ENCODE peak calls at places on chromosomes 3 and 15, in six cellular contexts. G is left lung, W is cardiac fibroblast, Q is cardiac muscle cell, K is PC-3, S is AG04450. T is an unnamed sample.

GRCh38 chr3:47669026-47669749 is 90.5 kb upstream of the CSPG5 start:
- DNase-seq in W (peak; percentile 14), K (peak; percentile 76), Q (peak; percentile 19), S (no peak), G (no peak), T (no peak)

GRCh38 chr15:38559908-38560307 is 4.7 kb downstream of the RASGRP1 start:
- DNase-seq in Q (no peak), K (no peak), S (no peak), W (no peak), G (no peak), T (no peak)

GRCh38 chr3:182902236-182902635 is 78.1 kb downstream of the DCUN1D1 start:
- DNase-seq in K (no peak), S (no peak), Q (no peak), G (no peak), W (no peak), T (no peak)

GRCh38 chr15:76239786-76240185 is 71.5 kb downstream of the ETFA start:
- DNase-seq in S (no peak), G (no peak), Q (no peak), W (no peak), K (no peak), T (no peak)

GRCh38 chr15:92942706-92943105 is 42.6 kb downstream of the CHD2 start:
- DNase-seq in W (no peak), K (no peak), G (no peak), Q (no peak), S (no peak), T (no peak)

GRCh38 chr3:38114875-38115644 is 21.9 kb downstream of the ACAA1 start:
- DNase-seq in S (no peak), W (no peak), G (peak; percentile 28), Q (no peak), K (no peak), T (no peak)

GRCh38 chr15:99502182-99502581 is 63.6 kb upstream of the MEF2A start:
- DNase-seq in W (no peak), K (no peak), G (no peak), S (no peak), Q (no peak), T (peak; percentile 68)

GRCh38 chr3:14203521-14204079 is 25.0 kb downstream of the LSM3 start:
- DNase-seq in G (peak; percentile 61), S (peak; percentile 77), K (peak; percentile 77), Q (peak; percentile 91), W (peak; percentile 92), T (peak; percentile 43)

GRCh38 chr15:89367485-89368451 is 33.1 kb upstream of the POLG start:
- DNase-seq in S (no peak), Q (peak; percentile 27), K (no peak), W (no peak), G (no peak), T (no peak)

GRCh38 chr3:66501483-66502266 is 853 bp upstream of the LRIG1 start:
- DNase-seq in G (no peak), S (no peak), K (no peak), W (no peak), Q (no peak), T (no peak)

GRCh38 chr3:142886938-142887337 is 1.9 kb downstream of the PCOLCE2 start:
- DNase-seq in W (peak; percentile 40), K (peak; percentile 78), G (no peak), S (no peak), Q (peak; percentile 40), T (no peak)

GRCh38 chr15:92050220-92050898 is 196.9 kb downstream of the SLCO3A1 start:
- DNase-seq in S (no peak), K (no peak), G (no peak), Q (no peak), W (no peak), T (no peak)

GRCh38 chr3:152380048-152380447 is 111.3 kb downstream of the MBNL1 start:
- DNase-seq in S (no peak), G (no peak), K (no peak), W (no peak), Q (peak; percentile 24), T (no peak)

GRCh38 chr3:152381881-152382295 is 113.2 kb downstream of the MBNL1 start:
- DNase-seq in S (no peak), G (no peak), K (no peak), W (no peak), Q (peak; percentile 19), T (no peak)

GRCh38 chr3:152384412-152384811 is 115.7 kb downstream of the MBNL1 start:
- DNase-seq in W (no peak), S (no peak), G (no peak), K (no peak), Q (no peak), T (no peak)

GRCh38 chr3:152383136-152383606 is 114.4 kb downstream of the MBNL1 start:
- DNase-seq in Q (no peak), G (no peak), S (no peak), K (no peak), W (peak; percentile 23), T (no peak)

GRCh38 chr3:152382312-152383135 is 113.8 kb downstream of the MBNL1 start:
- DNase-seq in W (peak; percentile 57), G (no peak), S (no peak), Q (peak; percentile 55), K (no peak), T (no peak)
- H3K4me3 ChIP-seq in W (peak overlapping the region; percentile 29), G (peak overlapping the region; percentile 10), S (no peak overlapping the region), Q (no peak overlapping the region), K (no peak overlapping the region), T (peak overlapping the region; percentile 46)

GRCh38 chr3:35663471-35663870 is 24.1 kb downstream of the ARPP21 start:
- DNase-seq in G (no peak), S (no peak), W (no peak), K (no peak), Q (no peak), T (no peak)

GRCh38 chr3:35654471-35654870 is 15.1 kb downstream of the ARPP21 start:
- DNase-seq in Q (no peak), W (no peak), G (no peak), S (no peak), K (no peak), T (no peak)

GRCh38 chr3:35664460-35664919 is 25.2 kb downstream of the ARPP21 start:
- DNase-seq in S (peak; percentile 20), G (peak; percentile 35), Q (peak; percentile 81), W (peak; percentile 79), K (no peak), T (no peak)

GRCh38 chr3:35665390-35666055 is 26.2 kb downstream of the ARPP21 start:
- DNase-seq in Q (no peak), K (peak; percentile 46), W (no peak), S (no peak), G (no peak), T (no peak)

DNA sequence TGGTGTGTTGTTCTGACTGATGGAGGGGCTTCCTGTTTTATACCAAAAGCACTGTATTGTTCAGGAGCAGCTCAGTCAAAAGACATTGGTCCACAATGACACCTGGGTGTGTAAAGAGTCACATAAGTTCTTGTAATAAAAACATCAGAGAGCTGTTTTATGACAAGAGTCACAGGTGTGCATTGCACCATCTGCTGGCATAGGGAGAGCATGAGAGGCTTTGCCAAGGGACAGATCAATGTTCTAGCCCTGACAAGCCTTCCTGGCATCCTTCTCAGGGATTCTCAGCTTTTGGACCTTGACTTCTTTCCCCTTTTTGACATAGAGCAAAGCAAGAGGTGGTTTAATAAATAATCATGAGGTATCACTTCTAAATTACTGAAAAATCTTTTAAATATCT is 20.5 kb downstream of the ARPP21 start:
- DNase-seq in W (no peak), Q (no peak), S (no peak), G (no peak), K (peak; percentile 40), T (no peak)
- TF ChIP-seq CTCF in W (peak; percentile 8), Q (no peak), S (no peak), G (no peak), K (peak; percentile 49), T (peak; percentile 34)

GRCh38 chr3:129603561-129603942 is 2.9 kb downstream of the PLXND1 start:
- DNase-seq in G (no peak), K (no peak), Q (no peak), S (no peak), W (no peak), T (no peak)
- H3K4me3 ChIP-seq in G (peak overlapping the region; percentile 86), K (no peak overlapping the region), Q (no peak overlapping the region), S (peak overlapping the region; percentile 23), W (peak overlapping the region; percentile 99), T (no peak overlapping the region)

GRCh38 chr3:40516201-40516600 is 8.6 kb upstream of the ZNF621 start:
- DNase-seq in Q (peak; percentile 85), S (no peak), W (peak; percentile 83), G (no peak), K (no peak), T (no peak)

GRCh38 chr3:40505599-40506462 is at the start of gene ZNF620:
- DNase-seq in W (peak; percentile 68), S (no peak), Q (peak; percentile 68), G (peak; percentile 72), K (peak; percentile 69), T (no peak)

DNA sequence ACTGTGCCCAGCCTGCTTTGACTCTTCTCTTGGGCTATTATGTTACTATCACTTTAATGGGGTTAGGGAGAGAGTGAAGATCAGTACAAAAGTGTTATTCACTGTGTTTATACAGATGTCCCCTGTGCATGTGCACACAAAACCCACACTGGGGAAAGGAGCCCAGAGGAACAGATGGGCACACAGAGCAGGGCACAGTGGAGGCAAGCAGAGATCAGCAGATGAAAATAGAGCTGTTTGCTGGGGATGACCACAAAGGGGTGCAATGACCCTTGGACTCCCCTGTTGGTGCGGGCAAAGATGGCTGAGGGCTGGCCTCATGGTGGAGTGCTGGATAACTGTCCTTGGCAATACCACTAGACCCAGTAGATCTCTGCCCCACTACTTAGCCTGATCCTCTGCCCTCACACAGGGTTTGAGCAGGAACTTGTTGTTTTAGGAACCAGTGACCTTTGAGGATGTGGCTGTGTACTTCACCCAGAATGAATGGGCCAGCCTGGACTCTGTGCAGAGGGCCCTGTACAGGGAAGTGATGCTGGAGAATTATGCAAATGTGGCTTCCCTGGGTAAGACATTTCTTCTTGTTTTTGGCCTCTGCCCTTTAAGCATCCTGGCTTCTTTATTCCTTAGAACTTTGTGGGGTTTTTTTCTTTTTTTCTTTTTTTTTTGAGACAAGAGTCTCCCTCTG is 5.3 kb downstream of the ZNF620 start:
- DNase-seq in W (no peak), G (no peak), Q (no peak), K (no peak), S (no peak), T (no peak)
- TF ChIP-seq CTCF in W (no peak), G (no peak), Q (no peak), K (no peak), S (no peak), T (no peak)

GRCh38 chr3:49900491-49901153 is 3.1 kb downstream of the MST1R start:
- DNase-seq in G (peak; percentile 82), W (peak; percentile 35), S (no peak), K (peak; percentile 99), Q (no peak), T (no peak)
- H3K4me3 ChIP-seq in G (peak overlapping the region; percentile 47), W (no peak overlapping the region), S (no peak overlapping the region), K (peak overlapping the region; percentile 67), Q (no peak overlapping the region), T (no peak overlapping the region)